ENCODE peak calls at places on chromosome 12, in eight cellular contexts. One of them, this sample, is unnamed. For H3K4me1, the result is how much of the 10 kb centered on the place peaks cover.

GRCh38 chr12:107736914-107737313 is 24.0 kb downstream of the PRDM4 start:
- DNase-seq in RWPE2: no peak
- DNase-seq in mucosa of descending colon: no peak
- DNase-seq in A549: no peak
- DNase-seq in osteoblast: no peak
- DNase-seq in heart right ventricle: no peak
- DNase-seq in adrenal gland: no peak
- DNase-seq in heart left ventricle: no peak
- DNase-seq in this sample: no peak

GRCh38 chr12:102642199-102642598 is 161.8 kb upstream of the IGF1 start:
- DNase-seq in RWPE2: no peak
- DNase-seq in mucosa of descending colon: no peak
- DNase-seq in A549: no peak
- DNase-seq in osteoblast: no peak
- DNase-seq in heart right ventricle: no peak
- DNase-seq in adrenal gland: no peak
- DNase-seq in heart left ventricle: no peak
- DNase-seq in this sample: no peak

GRCh38 chr12:19130224-19131019 is 889 bp downstream of the PLEKHA5 start:
- DNase-seq in RWPE2: no peak
- DNase-seq in mucosa of descending colon: peak
- DNase-seq in A549: peak
- DNase-seq in osteoblast: peak
- DNase-seq in heart right ventricle: peak
- DNase-seq in adrenal gland: peak
- DNase-seq in heart left ventricle: peak
- DNase-seq in this sample: no peak

GRCh38 chr12:52139579-52140062 is 52.2 kb downstream of the KRT80 start:
- DNase-seq in RWPE2: no peak
- DNase-seq in mucosa of descending colon: peak
- DNase-seq in A549: peak
- DNase-seq in osteoblast: no peak
- DNase-seq in heart right ventricle: no peak
- DNase-seq in adrenal gland: no peak
- DNase-seq in heart left ventricle: no peak
- DNase-seq in this sample: no peak

GRCh38 chr12:48961801-48962200 is 4.5 kb upstream of the ARF3 start:
- DNase-seq in RWPE2: no peak
- DNase-seq in mucosa of descending colon: no peak
- DNase-seq in A549: no peak
- DNase-seq in osteoblast: no peak
- DNase-seq in heart right ventricle: no peak
- DNase-seq in adrenal gland: no peak
- DNase-seq in heart left ventricle: no peak
- DNase-seq in this sample: no peak

GRCh38 chr12:13041224-13041623 is 3.0 kb upstream of the FAM234B start:
- DNase-seq in RWPE2: no peak
- DNase-seq in mucosa of descending colon: no peak
- DNase-seq in A549: no peak
- DNase-seq in osteoblast: no peak
- DNase-seq in heart right ventricle: no peak
- DNase-seq in adrenal gland: no peak
- DNase-seq in heart left ventricle: no peak
- DNase-seq in this sample: no peak

GRCh38 chr12:117911347-117911746 is 57.4 kb downstream of the KSR2 start:
- DNase-seq in RWPE2: no peak
- DNase-seq in mucosa of descending colon: no peak
- DNase-seq in A549: no peak
- DNase-seq in osteoblast: no peak
- DNase-seq in heart right ventricle: no peak
- DNase-seq in adrenal gland: no peak
- DNase-seq in heart left ventricle: no peak
- DNase-seq in this sample: no peak

GRCh38 chr12:122878780-122879612 is 16.9 kb downstream of the VPS37B start:
- DNase-seq in RWPE2: no peak
- DNase-seq in mucosa of descending colon: peak
- DNase-seq in A549: no peak
- DNase-seq in osteoblast: no peak
- DNase-seq in heart right ventricle: no peak
- DNase-seq in adrenal gland: no peak
- DNase-seq in heart left ventricle: no peak
- DNase-seq in this sample: no peak

GRCh38 chr12:80837342-80837978 is 100.3 kb downstream of the LIN7A start:
- DNase-seq in RWPE2: no peak
- DNase-seq in mucosa of descending colon: no peak
- DNase-seq in A549: peak
- DNase-seq in osteoblast: peak
- DNase-seq in heart right ventricle: peak
- DNase-seq in adrenal gland: peak
- DNase-seq in heart left ventricle: no peak
- DNase-seq in this sample: no peak

GRCh38 chr12:90984114-90984513 is 20.7 kb downstream of the EPYC start:
- DNase-seq in RWPE2: no peak
- DNase-seq in mucosa of descending colon: no peak
- DNase-seq in A549: no peak
- DNase-seq in osteoblast: no peak
- DNase-seq in heart right ventricle: no peak
- DNase-seq in adrenal gland: no peak
- DNase-seq in heart left ventricle: no peak
- DNase-seq in this sample: no peak

GRCh38 chr12:90991952-90992465 is 12.8 kb downstream of the EPYC start:
- DNase-seq in RWPE2: no peak
- DNase-seq in mucosa of descending colon: no peak
- DNase-seq in A549: no peak
- DNase-seq in osteoblast: no peak
- DNase-seq in heart right ventricle: no peak
- DNase-seq in adrenal gland: no peak
- DNase-seq in heart left ventricle: no peak
- DNase-seq in this sample: no peak

GRCh38 chr12:90987101-90987500 is 17.7 kb downstream of the EPYC start:
- DNase-seq in RWPE2: no peak
- DNase-seq in mucosa of descending colon: no peak
- DNase-seq in A549: no peak
- DNase-seq in osteoblast: no peak
- DNase-seq in heart right ventricle: no peak
- DNase-seq in adrenal gland: no peak
- DNase-seq in heart left ventricle: no peak
- DNase-seq in this sample: no peak

GRCh38 chr12:90989617-90990232 is 15.0 kb downstream of the EPYC start:
- DNase-seq in RWPE2: no peak
- DNase-seq in mucosa of descending colon: no peak
- DNase-seq in A549: no peak
- DNase-seq in osteoblast: peak
- DNase-seq in heart right ventricle: peak
- DNase-seq in adrenal gland: no peak
- DNase-seq in heart left ventricle: no peak
- DNase-seq in this sample: no peak

GRCh38 chr12:90987520-90987919 is 17.3 kb downstream of the EPYC start:
- DNase-seq in RWPE2: no peak
- DNase-seq in mucosa of descending colon: no peak
- DNase-seq in A549: no peak
- DNase-seq in osteoblast: no peak
- DNase-seq in heart right ventricle: no peak
- DNase-seq in adrenal gland: no peak
- DNase-seq in heart left ventricle: no peak
- DNase-seq in this sample: no peak
- TF ChIP-seq CTCF in RWPE2: no peak
- TF ChIP-seq CTCF in mucosa of descending colon: no peak
- TF ChIP-seq CTCF in A549: no peak
- TF ChIP-seq CTCF in osteoblast: peak
- TF ChIP-seq CTCF in heart right ventricle: no peak
- TF ChIP-seq CTCF in adrenal gland: no peak
- TF ChIP-seq CTCF in heart left ventricle: no peak
- TF ChIP-seq CTCF in this sample: no peak

GRCh38 chr12:111425655-111426054 is 19.9 kb downstream of the SH2B3 start:
- DNase-seq in RWPE2: no peak
- DNase-seq in mucosa of descending colon: peak
- DNase-seq in A549: no peak
- DNase-seq in osteoblast: peak
- DNase-seq in heart right ventricle: no peak
- DNase-seq in adrenal gland: no peak
- DNase-seq in heart left ventricle: peak
- DNase-seq in this sample: no peak

GRCh38 chr12:111426341-111427185 is 20.8 kb downstream of the SH2B3 start:
- DNase-seq in RWPE2: no peak
- DNase-seq in mucosa of descending colon: peak
- DNase-seq in A549: no peak
- DNase-seq in osteoblast: peak
- DNase-seq in heart right ventricle: no peak
- DNase-seq in adrenal gland: no peak
- DNase-seq in heart left ventricle: peak
- DNase-seq in this sample: no peak

GRCh38 chr12:111427417-111428074 is 21.8 kb downstream of the SH2B3 start:
- DNase-seq in RWPE2: no peak
- DNase-seq in mucosa of descending colon: peak
- DNase-seq in A549: no peak
- DNase-seq in osteoblast: peak
- DNase-seq in heart right ventricle: no peak
- DNase-seq in adrenal gland: no peak
- DNase-seq in heart left ventricle: peak
- DNase-seq in this sample: no peak

GRCh38 chr12:111424793-111425251 is 19.1 kb downstream of the SH2B3 start:
- DNase-seq in RWPE2: no peak
- DNase-seq in mucosa of descending colon: peak
- DNase-seq in A549: no peak
- DNase-seq in osteoblast: peak
- DNase-seq in heart right ventricle: no peak
- DNase-seq in adrenal gland: no peak
- DNase-seq in heart left ventricle: no peak
- DNase-seq in this sample: no peak

DNA sequence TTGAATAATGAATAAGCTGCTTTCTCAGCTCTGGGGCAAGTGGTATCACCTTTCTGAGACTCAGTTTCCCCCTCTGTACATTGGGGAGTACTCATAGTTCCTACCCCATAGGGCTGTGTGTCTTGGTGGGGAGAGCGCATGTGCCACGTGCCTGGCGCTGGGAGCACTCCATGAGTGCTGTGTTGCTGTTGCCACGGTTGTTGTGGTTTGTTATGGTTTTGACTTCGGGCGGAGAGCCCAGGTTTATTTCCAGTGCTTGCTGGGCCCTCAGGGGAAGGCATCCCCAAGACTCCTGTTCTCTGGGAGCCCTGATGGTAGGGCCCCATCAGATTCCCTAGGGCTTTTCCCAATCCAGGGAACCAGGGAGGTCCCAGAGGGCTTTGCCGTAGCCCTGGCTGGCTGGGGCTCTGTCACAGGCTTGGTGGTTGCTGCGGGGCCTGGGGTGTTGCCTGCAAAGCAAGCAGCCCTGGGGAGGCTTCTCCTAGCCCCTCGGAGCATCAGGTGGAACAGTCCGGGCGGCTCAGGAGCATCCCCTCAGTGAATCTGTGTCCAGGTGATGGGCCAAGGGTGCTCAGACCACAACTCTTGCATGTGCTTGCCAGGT is 18.6 kb downstream of the SH2B3 start:
- DNase-seq in RWPE2: no peak
- DNase-seq in mucosa of descending colon: peak
- DNase-seq in A549: no peak
- DNase-seq in osteoblast: peak
- DNase-seq in heart right ventricle: no peak
- DNase-seq in adrenal gland: no peak
- DNase-seq in heart left ventricle: peak
- DNase-seq in this sample: no peak
- H3K4me1 ChIP-seq in RWPE2: under half
- H3K4me1 ChIP-seq in mucosa of descending colon: under half
- H3K4me1 ChIP-seq in A549: under half
- H3K4me1 ChIP-seq in osteoblast: under half
- H3K4me1 ChIP-seq in heart right ventricle: under half
- H3K4me1 ChIP-seq in adrenal gland: under half
- H3K4me1 ChIP-seq in heart left ventricle: half or more
- H3K4me1 ChIP-seq in this sample: under half

DNA sequence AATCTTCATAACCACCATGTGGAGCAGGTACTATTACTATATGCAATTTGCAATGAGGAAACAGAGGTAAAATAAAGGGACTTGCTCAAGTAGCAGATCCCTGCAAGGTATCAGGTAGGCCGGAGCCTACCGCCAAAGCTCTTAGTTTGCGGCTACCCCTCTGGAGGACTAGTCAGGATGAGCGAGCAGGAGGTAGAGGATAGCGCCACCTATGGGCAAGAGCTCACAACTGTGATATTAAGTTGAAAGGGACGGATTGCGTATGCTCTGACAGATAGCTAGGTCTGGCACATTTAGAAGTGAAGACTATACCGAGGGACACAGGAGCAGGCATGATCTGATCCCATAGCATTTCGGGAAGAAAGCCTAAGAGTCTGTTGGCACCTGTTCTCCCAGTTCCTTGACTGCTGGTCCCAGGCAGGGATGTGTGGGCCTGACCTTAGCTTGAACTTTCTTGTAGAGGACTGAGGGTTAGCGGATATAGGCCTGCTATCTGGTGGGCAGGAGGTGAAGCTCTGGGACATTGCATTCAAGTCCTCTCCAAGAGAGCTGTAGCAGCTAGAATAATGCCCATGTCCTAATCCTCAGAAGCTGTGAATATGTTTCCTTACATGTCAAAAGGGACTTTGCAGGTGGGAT is 48.0 kb downstream of the SLC17A8 start:
- DNase-seq in RWPE2: no peak
- DNase-seq in mucosa of descending colon: no peak
- DNase-seq in A549: peak
- DNase-seq in osteoblast: no peak
- DNase-seq in heart right ventricle: no peak
- DNase-seq in adrenal gland: no peak
- DNase-seq in heart left ventricle: no peak
- DNase-seq in this sample: peak
- TF ChIP-seq CTCF in RWPE2: peak
- TF ChIP-seq CTCF in mucosa of descending colon: no peak
- TF ChIP-seq CTCF in A549: peak
- TF ChIP-seq CTCF in osteoblast: peak
- TF ChIP-seq CTCF in heart right ventricle: no peak
- TF ChIP-seq CTCF in adrenal gland: no peak
- TF ChIP-seq CTCF in heart left ventricle: peak
- TF ChIP-seq CTCF in this sample: no peak

GRCh38 chr12:57755194-57755453 is 221 bp downstream of the MARCHF9 start:
- DNase-seq in RWPE2: no peak
- DNase-seq in mucosa of descending colon: no peak
- DNase-seq in A549: no peak
- DNase-seq in osteoblast: no peak
- DNase-seq in heart right ventricle: no peak
- DNase-seq in adrenal gland: no peak
- DNase-seq in heart left ventricle: no peak
- DNase-seq in this sample: no peak

GRCh38 chr12:57752668-57753000 is 524 bp upstream of the CDK4 start:
- DNase-seq in RWPE2: no peak
- DNase-seq in mucosa of descending colon: no peak
- DNase-seq in A549: no peak
- DNase-seq in osteoblast: no peak
- DNase-seq in heart right ventricle: no peak
- DNase-seq in adrenal gland: no peak
- DNase-seq in heart left ventricle: no peak
- DNase-seq in this sample: no peak

GRCh38 chr12:57755454-57756372 is 810 bp downstream of the MARCHF9 start:
- DNase-seq in RWPE2: no peak
- DNase-seq in mucosa of descending colon: peak
- DNase-seq in A549: no peak
- DNase-seq in osteoblast: peak
- DNase-seq in heart right ventricle: no peak
- DNase-seq in adrenal gland: peak
- DNase-seq in heart left ventricle: peak
- DNase-seq in this sample: no peak

GRCh38 chr12:57753938-57754337 is 965 bp upstream of the MARCHF9 start:
- DNase-seq in RWPE2: no peak
- DNase-seq in mucosa of descending colon: no peak
- DNase-seq in A549: no peak
- DNase-seq in osteoblast: peak
- DNase-seq in heart right ventricle: no peak
- DNase-seq in adrenal gland: no peak
- DNase-seq in heart left ventricle: no peak
- DNase-seq in this sample: no peak

GRCh38 chr12:57754411-57755193 is at the start of gene MARCHF9:
- DNase-seq in RWPE2: peak
- DNase-seq in mucosa of descending colon: peak
- DNase-seq in A549: peak
- DNase-seq in osteoblast: peak
- DNase-seq in heart right ventricle: peak
- DNase-seq in adrenal gland: peak
- DNase-seq in heart left ventricle: peak
- DNase-seq in this sample: peak
- H3K4me1 ChIP-seq in RWPE2: under half
- H3K4me1 ChIP-seq in mucosa of descending colon: under half
- H3K4me1 ChIP-seq in A549: under half
- H3K4me1 ChIP-seq in osteoblast: under half
- H3K4me1 ChIP-seq in heart right ventricle: under half
- H3K4me1 ChIP-seq in adrenal gland: under half
- H3K4me1 ChIP-seq in heart left ventricle: under half
- H3K4me1 ChIP-seq in this sample: under half

This sample was measured in lung.